ENCODE peak calls at places on chromosomes 1 and 21, in ten cellular contexts. Q is left ventricle myocardium inferior; K is CD8-positive, alpha-beta memory T cell; R is left lung; I is RWPE2; T is cardiac muscle cell; H is mesendoderm; L is fibroblast of lung; F is OCI-LY7; X is prostate gland. G is an unnamed sample. For H3K36me3, the result is how much of the 10 kb centered on the place peaks cover.

GRCh38 chr1:150778409-150778808 is 12.8 kb upstream of the CTSS start:
- DNase-seq in Q (no peak), K (no peak), R (no peak), I (no peak), T (no peak), H (no peak), L (peak), F (no peak), X (no peak), G (no peak)

GRCh38 chr1:219621047-219621786 is 8.3 kb upstream of the ZC3H11B start:
- DNase-seq in Q (no peak), K (no peak), R (no peak), I (no peak), T (no peak), H (no peak), L (no peak), F (no peak), X (no peak), G (no peak)

GRCh38 chr1:214135886-214136285 is 145.1 kb upstream of the SMYD2 start:
- DNase-seq in Q (no peak), K (no peak), R (peak), I (no peak), T (peak), H (peak), L (peak), F (no peak), X (no peak), G (no peak)

GRCh38 chr1:231272880-231273279 is 31.9 kb downstream of the GNPAT start:
- DNase-seq in Q (no peak), K (no peak), R (no peak), I (no peak), T (peak), H (peak), L (peak), F (no peak), X (no peak), G (no peak)

GRCh38 chr21:35838987-35839763 is 221.2 kb downstream of the SETD4 start:
- DNase-seq in Q (no peak), K (no peak), R (no peak), I (no peak), T (no peak), H (no peak), L (no peak), F (no peak), X (no peak), G (no peak)

GRCh38 chr1:81699234-81699633 is 101.5 kb upstream of the ADGRL2 start:
- DNase-seq in Q (no peak), K (no peak), R (no peak), I (no peak), T (peak), H (peak), L (peak), F (no peak), X (peak), G (no peak)

GRCh38 chr1:8182034-8182761 is 135.7 kb upstream of the SLC45A1 start:
- DNase-seq in Q (no peak), K (no peak), R (peak), I (no peak), T (peak), H (peak), L (peak), F (no peak), X (peak), G (peak)

GRCh38 chr1:43953361-43953760 is 6.6 kb downstream of the IPO13 start:
- DNase-seq in Q (no peak), K (no peak), R (no peak), I (no peak), T (no peak), H (no peak), L (no peak), F (no peak), X (no peak), G (no peak)

GRCh38 chr1:42258218-42258617 is 76.8 kb downstream of the FOXJ3 start:
- DNase-seq in Q (no peak), K (no peak), R (no peak), I (no peak), T (no peak), H (no peak), L (peak), F (no peak), X (no peak), G (no peak)

GRCh38 chr1:6497215-6497866 is 5.9 kb upstream of the PLEKHG5 start:
- DNase-seq in Q (peak), K (peak), R (peak), I (peak), T (peak), H (peak), L (peak), F (peak), X (peak), G (peak)

GRCh38 chr1:169779970-169780369 is 14.7 kb downstream of the METTL18 start:
- DNase-seq in Q (no peak), K (no peak), R (no peak), I (no peak), T (no peak), H (no peak), L (peak), F (no peak), X (no peak), G (no peak)

GRCh38 chr1:50279622-50280320 is 143.5 kb downstream of the DMRTA2 start:
- DNase-seq in Q (peak), K (no peak), R (no peak), I (no peak), T (no peak), H (peak), L (peak), F (no peak), X (no peak), G (no peak)

GRCh38 chr21:38365521-38365920 is 108.7 kb downstream of the KCNJ15 start:
- DNase-seq in Q (no peak), K (no peak), R (no peak), I (no peak), T (no peak), H (no peak), L (no peak), F (no peak), X (no peak), G (no peak)

GRCh38 chr21:33430858-33431257 is 27.6 kb downstream of the IFNGR2 start:
- DNase-seq in Q (no peak), K (no peak), R (no peak), I (no peak), T (no peak), H (no peak), L (no peak), F (no peak), X (no peak), G (no peak)

GRCh38 chr21:33424214-33424613 is 21.0 kb downstream of the IFNGR2 start:
- DNase-seq in Q (no peak), K (no peak), R (no peak), I (no peak), T (no peak), H (no peak), L (no peak), F (no peak), X (no peak), G (no peak)

GRCh38 chr21:33425825-33426224 is 22.6 kb downstream of the IFNGR2 start:
- DNase-seq in Q (no peak), K (no peak), R (no peak), I (no peak), T (no peak), H (no peak), L (no peak), F (no peak), X (no peak), G (no peak)

GRCh38 chr21:33428669-33429068 is 25.5 kb downstream of the IFNGR2 start:
- DNase-seq in Q (no peak), K (no peak), R (peak), I (peak), T (no peak), H (no peak), L (no peak), F (no peak), X (peak), G (no peak)

DNA sequence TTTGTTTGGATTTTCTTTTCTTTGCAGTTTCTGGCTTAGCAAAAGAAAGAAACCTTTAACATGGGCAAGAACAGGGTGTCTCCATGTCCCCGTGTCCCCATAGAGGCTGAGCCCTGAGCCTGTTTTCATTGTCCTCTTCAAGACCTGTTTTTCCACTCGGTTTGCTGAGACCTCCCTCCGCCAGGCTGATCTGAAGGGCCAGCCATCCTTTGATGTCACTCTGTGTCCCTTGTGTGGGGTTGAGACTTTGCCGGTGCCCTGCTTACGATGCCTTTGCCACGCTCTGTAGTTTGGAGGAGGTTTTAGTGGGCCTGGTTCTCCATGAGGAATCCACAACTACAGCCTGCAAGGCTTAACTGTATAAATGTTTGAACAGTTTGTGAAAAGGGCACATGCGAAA is 23.8 kb downstream of the IFNGR2 start:
- DNase-seq in Q (no peak), K (no peak), R (no peak), I (no peak), T (no peak), H (no peak), L (no peak), F (no peak), X (no peak), G (no peak)
- H3K36me3 ChIP-seq in Q (half or more), K (under half), R (under half), I (half or more), T (half or more), H (under half), L (under half), F (half or more), X (under half), G (under half)

DNA sequence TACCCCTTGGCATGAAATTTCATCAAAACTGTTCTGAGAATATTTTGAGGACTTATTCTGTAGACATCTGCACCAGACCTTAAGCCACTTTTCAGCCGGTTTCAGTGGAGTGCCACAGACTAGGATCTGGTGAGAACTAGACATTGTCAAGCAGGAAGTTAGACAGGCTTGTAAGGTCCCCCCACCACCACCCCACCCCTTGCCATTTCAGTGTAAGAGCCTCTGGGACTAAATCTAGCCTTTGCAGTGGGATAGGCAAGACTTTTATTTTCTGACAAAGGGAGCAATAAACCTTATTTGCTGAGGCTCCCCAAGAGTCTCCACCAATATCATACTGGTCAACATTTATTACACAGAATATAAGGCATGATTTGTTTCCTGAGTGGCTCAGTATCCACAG is 77.9 kb upstream of the EXO1 start:
- DNase-seq in Q (no peak), K (no peak), R (no peak), I (no peak), T (no peak), H (peak), L (no peak), F (peak), X (no peak), G (no peak)
- H3K36me3 ChIP-seq in Q (under half), K (under half), R (under half), I (under half), T (under half), H (under half), L (under half), F (under half), X (under half), G (under half)

DNA sequence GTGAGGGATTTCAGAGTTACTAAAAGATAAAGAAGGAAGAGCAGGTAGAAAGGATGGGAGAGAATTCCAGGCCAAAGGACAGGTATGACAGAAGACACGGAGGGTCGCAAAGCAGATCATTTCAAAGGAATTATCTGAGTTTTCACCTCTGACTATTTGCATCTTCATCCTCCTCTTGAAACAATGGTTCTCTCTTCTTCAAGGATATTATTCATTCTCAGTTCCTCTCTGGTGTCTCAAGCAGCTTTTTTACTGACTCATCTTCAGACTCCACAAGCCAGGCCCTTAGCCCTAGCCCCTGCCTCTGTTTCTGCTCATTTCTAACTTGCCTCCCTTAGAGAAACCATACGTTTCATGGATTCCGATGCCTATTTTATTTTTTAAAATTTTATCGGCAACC is 15.0 kb downstream of the DDX59 start:
- DNase-seq in Q (no peak), K (no peak), R (no peak), I (no peak), T (no peak), H (no peak), L (no peak), F (peak), X (no peak), G (no peak)
- H3K36me3 ChIP-seq in Q (half or more), K (under half), R (under half), I (half or more), T (under half), H (under half), L (under half), F (under half), X (under half), G (under half)

GRCh38 chr1:184695023-184695422 is 59.6 kb downstream of the EDEM3 start:
- DNase-seq in Q (no peak), K (no peak), R (no peak), I (no peak), T (peak), H (no peak), L (peak), F (no peak), X (no peak), G (no peak)
- H3K36me3 ChIP-seq in Q (under half), K (under half), R (under half), I (under half), T (under half), H (under half), L (under half), F (under half), X (under half), G (under half)

GRCh38 chr21:34818663-34819158 is 149.9 kb downstream of the CLIC6 start:
- DNase-seq in Q (no peak), K (no peak), R (no peak), I (no peak), T (no peak), H (no peak), L (no peak), F (no peak), X (peak), G (no peak)

GRCh38 chr21:34813266-34813886 is 144.6 kb downstream of the CLIC6 start:
- DNase-seq in Q (no peak), K (no peak), R (peak), I (peak), T (peak), H (no peak), L (peak), F (no peak), X (peak), G (no peak)

GRCh38 chr21:34814529-34814951 is 145.7 kb downstream of the CLIC6 start:
- DNase-seq in Q (no peak), K (no peak), R (no peak), I (no peak), T (no peak), H (no peak), L (no peak), F (no peak), X (no peak), G (no peak)

GRCh38 chr21:34817821-34818662 is 149.2 kb downstream of the CLIC6 start:
- DNase-seq in Q (no peak), K (no peak), R (no peak), I (no peak), T (no peak), H (no peak), L (no peak), F (no peak), X (no peak), G (no peak)

GRCh38 chr21:34815831-34816700 is 147.3 kb downstream of the CLIC6 start:
- DNase-seq in Q (no peak), K (no peak), R (no peak), I (no peak), T (no peak), H (no peak), L (no peak), F (no peak), X (no peak), G (no peak)
- H3K36me3 ChIP-seq in Q (under half), K (under half), R (under half), I (half or more), T (under half), H (under half), L (under half), F (under half), X (under half), G (under half)

GRCh38 chr1:207063014-207063413 is 9.9 kb downstream of the PFKFB2 start:
- DNase-seq in Q (no peak), K (no peak), R (no peak), I (no peak), T (no peak), H (no peak), L (no peak), F (no peak), X (no peak), G (no peak)
- H3K36me3 ChIP-seq in Q (half or more), K (under half), R (under half), I (under half), T (under half), H (under half), L (under half), F (under half), X (under half), G (under half)

GRCh38 chr1:156284112-156284511 is at the start of gene TMEM79:
- DNase-seq in Q (no peak), K (no peak), R (no peak), I (no peak), T (no peak), H (no peak), L (no peak), F (no peak), X (peak), G (no peak)

GRCh38 chr1:156282479-156283222 is at the start of gene SMG5:
- DNase-seq in Q (peak), K (peak), R (peak), I (peak), T (peak), H (peak), L (peak), F (peak), X (peak), G (peak)

GRCh38 chr1:156285437-156285836 is 1.3 kb downstream of the TMEM79 start:
- DNase-seq in Q (no peak), K (no peak), R (no peak), I (no peak), T (no peak), H (no peak), L (no peak), F (no peak), X (no peak), G (no peak)

GRCh38 chr1:156286061-156286460 is 1.9 kb downstream of the TMEM79 start:
- DNase-seq in Q (no peak), K (no peak), R (no peak), I (no peak), T (no peak), H (no peak), L (no peak), F (no peak), X (no peak), G (no peak)

DNA sequence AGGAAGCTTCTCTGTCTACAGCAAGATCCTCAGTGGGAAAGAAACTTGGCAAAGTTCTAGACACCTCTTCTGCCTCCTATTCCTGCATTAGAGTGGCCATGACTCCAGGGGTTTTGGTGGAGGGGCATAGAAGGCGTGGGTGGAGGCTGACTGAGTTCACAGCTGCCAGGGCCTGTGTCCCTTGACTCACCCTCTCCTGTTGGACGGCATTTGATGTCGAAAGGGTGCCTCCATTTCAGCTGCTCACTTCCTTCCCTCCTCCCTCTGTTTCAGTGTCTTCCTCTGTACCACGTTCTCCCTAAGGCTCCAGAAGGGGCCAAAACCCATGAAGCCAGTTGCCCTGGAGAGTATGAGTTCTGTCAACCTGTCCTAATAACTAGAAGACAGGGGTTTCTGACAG is 637 bp downstream of the TMEM79 start:
- DNase-seq in Q (no peak), K (no peak), R (no peak), I (no peak), T (peak), H (no peak), L (no peak), F (no peak), X (no peak), G (no peak)
- H3K36me3 ChIP-seq in Q (under half), K (under half), R (under half), I (under half), T (under half), H (under half), L (under half), F (under half), X (under half), G (under half)

DNA sequence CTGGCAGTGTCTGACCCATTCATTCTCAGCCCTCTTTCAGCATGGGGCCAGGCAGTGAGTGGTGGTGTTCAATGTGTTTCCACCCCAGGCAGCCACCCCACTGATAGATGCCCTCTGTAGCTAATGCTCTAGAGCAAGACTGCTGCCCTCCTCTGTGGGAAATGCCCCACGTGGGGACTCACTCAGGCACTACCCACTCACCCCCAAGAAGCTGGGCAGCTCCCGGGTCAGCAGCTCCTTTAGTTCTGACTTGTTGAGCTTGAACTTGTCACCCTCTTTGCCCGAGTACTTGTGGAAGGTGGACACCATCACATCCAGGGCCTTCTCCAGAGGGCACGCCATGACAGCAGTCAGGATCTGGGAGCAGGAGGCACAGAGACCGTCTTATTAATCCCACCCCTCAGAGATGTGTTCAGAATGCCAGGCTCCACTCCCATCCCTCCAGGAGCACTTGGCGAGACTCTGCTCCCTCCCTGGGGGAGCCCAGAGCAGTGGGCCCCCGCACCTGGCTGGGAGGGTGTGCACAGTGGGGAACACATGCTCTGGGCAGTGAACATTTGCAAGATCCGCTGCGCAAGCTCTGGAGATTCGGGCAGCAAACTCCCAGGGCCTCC is 1.0 kb downstream of the S100A4 start:
- DNase-seq in Q (no peak), K (no peak), R (no peak), I (peak), T (no peak), H (no peak), L (no peak), F (no peak), X (no peak), G (no peak)
- H3K36me3 ChIP-seq in Q (under half), K (under half), R (under half), I (under half), T (under half), H (under half), L (under half), F (under half), X (under half), G (under half)

DNA sequence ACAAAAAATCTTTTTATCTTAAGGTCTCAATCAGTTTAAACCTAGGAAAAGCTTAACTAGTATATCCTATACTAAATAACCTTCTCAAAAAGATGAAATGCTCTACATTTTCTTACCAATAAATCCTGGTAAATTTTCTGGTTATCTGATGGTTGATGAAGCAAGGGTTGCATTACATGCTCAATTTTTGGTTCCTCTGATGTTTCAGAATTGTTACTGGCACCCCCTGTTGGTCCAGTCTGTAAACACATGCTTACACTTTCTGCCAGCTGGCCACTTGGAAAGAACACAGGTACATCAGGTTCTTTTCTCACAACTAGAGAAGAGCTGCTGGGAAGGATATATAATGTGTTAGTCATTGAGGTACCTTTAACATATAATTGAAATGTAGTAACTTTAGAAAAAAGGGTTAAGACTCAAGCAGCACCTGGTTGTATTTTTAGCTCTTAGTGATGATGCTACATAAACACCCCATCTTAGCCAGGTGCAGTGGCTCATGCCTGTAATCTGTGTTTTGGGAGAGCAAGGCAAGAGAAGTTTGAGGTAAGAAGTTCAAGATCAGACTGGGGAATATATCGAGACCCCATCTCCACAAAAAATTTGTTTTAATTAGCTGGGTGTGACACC is 30.9 kb upstream of the TAL1 start:
- DNase-seq in Q (no peak), K (no peak), R (no peak), I (no peak), T (peak), H (peak), L (peak), F (peak), X (peak), G (peak)
- H3K36me3 ChIP-seq in Q (under half), K (under half), R (under half), I (half or more), T (under half), H (under half), L (under half), F (half or more), X (under half), G (under half)

GRCh38 chr1:228000836-228001563 is 5.8 kb upstream of the WNT3A start:
- DNase-seq in Q (no peak), K (no peak), R (no peak), I (no peak), T (no peak), H (no peak), L (no peak), F (no peak), X (no peak), G (no peak)
- H3K36me3 ChIP-seq in Q (under half), K (under half), R (under half), I (under half), T (under half), H (under half), L (under half), F (under half), X (under half), G (under half)